ENCODE peak calls at places on chromosomes 7 and 10, in six cellular contexts. E is heart left ventricle; A is stomach; G is CD4-positive, alpha-beta memory T cell; Z is mesendoderm; B is Panc1. L is an unnamed sample.
A peak's percentile ranks its signal among the peaks of the same experiment; 100 is the strongest.

GRCh38 chr7:138663741-138664710 is 37.1 kb downstream of the SVOPL start:
- DNase-seq in Z (peak; percentile 88), E (no peak), G (no peak), B (no peak), A (no peak), L (no peak)

GRCh38 chr7:158103378-158103777 is 484.2 kb downstream of the PTPRN2 start:
- DNase-seq in Z (no peak), E (no peak), B (no peak), A (peak; percentile 7), G (no peak), L (no peak)

GRCh38 chr7:129160161-129160911 is 15.8 kb downstream of the TSPAN33 start:
- DNase-seq in Z (peak; percentile 32), E (no peak), B (no peak), G (no peak), A (no peak), L (no peak)

GRCh38 chr10:69938541-69938991 is 114.1 kb upstream of the MACROH2A2 start:
- DNase-seq in B (no peak), E (no peak), A (no peak), G (no peak), Z (no peak), L (no peak)

GRCh38 chr10:72784551-72785421 is 92.8 kb downstream of the MCU start:
- DNase-seq in Z (peak; percentile 94), A (no peak), B (peak; percentile 17), G (no peak), E (no peak), L (peak; percentile 75)

GRCh38 chr10:93386496-93387369 is 95.4 kb downstream of the MYOF start:
- DNase-seq in A (no peak), B (no peak), E (no peak), G (no peak), Z (no peak), L (peak; percentile 45)

GRCh38 chr10:71312220-71312619 is 6.8 kb upstream of the SLC29A3 start:
- DNase-seq in Z (no peak), G (no peak), B (no peak), E (no peak), A (no peak), L (no peak)

GRCh38 chr10:127441350-127442219 is 107.5 kb upstream of the NPS start:
- DNase-seq in E (no peak), B (no peak), A (no peak), G (no peak), Z (peak; percentile 55), L (no peak)

GRCh38 chr10:111944331-111944730 is 239.2 kb downstream of the GPAM start:
- DNase-seq in E (no peak), B (no peak), G (no peak), A (no peak), Z (peak; percentile 59), L (no peak)

GRCh38 chr7:96670338-96671289 is 39.0 kb downstream of the SEM1 start:
- DNase-seq in A (no peak), Z (no peak), E (no peak), B (no peak), G (no peak), L (no peak)

GRCh38 chr10:72323108-72323932 is 31.4 kb downstream of the DNAJB12 start:
- DNase-seq in G (no peak), E (no peak), A (no peak), B (no peak), Z (no peak), L (peak; percentile 47)

GRCh38 chr10:86376403-86376802 is 9.8 kb upstream of the GRID1 start:
- DNase-seq in E (no peak), A (no peak), B (no peak), Z (no peak), G (no peak), L (no peak)

GRCh38 chr10:35218339-35218955 is 91.8 kb downstream of the CREM start:
- DNase-seq in Z (peak; percentile 89), A (peak; percentile 86), E (peak; percentile 79), G (peak; percentile 85), B (no peak), L (peak; percentile 85)

DNA sequence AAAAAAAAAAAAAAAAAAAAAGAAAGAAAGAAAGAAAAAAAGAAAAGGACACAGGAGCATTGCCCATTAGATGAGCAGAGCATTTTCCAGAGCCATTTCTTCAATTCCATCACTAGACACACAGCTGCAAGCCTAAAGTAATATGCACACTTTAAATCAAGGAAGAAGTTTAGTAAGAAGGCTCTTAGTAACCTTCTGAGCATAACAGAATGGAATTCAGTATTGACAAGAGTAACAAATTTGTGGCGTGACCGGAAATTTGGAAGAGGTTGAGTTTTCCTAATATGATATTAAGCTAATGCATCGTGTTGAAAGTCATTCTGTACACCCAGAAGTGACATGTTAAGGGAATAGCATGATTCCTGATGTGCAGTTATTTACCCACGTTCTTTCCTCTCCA is 35.3 kb downstream of the SMURF1 start:
- DNase-seq in B (no peak), E (no peak), G (no peak), Z (no peak), A (no peak), L (no peak)
- H3K4me1 ChIP-seq in B (peaks cover 92% of the 10 kb centered on the region), E (peaks cover 17% of the 10 kb centered on the region), G (peaks cover 36% of the 10 kb centered on the region), Z (peaks cover 11% of the 10 kb centered on the region), A (peaks cover 98% of the 10 kb centered on the region), L (peaks cover 10% of the 10 kb centered on the region)

GRCh38 chr7:32937344-32938174 is 19.7 kb upstream of the FKBP9 start:
- DNase-seq in E (no peak), G (no peak), Z (no peak), A (peak; percentile 58), B (no peak), L (peak; percentile 78)
- H3K27me3 ChIP-seq in E (no peaks in the 10 kb centered on the region), G (no peaks in the 10 kb centered on the region), Z (peaks cover 14% of the 10 kb centered on the region), A (no peaks in the 10 kb centered on the region), B (no peaks in the 10 kb centered on the region), L (no peaks in the 10 kb centered on the region)

GRCh38 chr7:47931788-47932425 is 16.4 kb downstream of the PKD1L1 start:
- DNase-seq in B (no peak), G (no peak), E (no peak), A (no peak), Z (no peak), L (no peak)

GRCh38 chr7:47931005-47931787 is 17.1 kb downstream of the PKD1L1 start:
- DNase-seq in Z (no peak), G (no peak), A (no peak), E (no peak), B (no peak), L (no peak)

GRCh38 chr7:47934831-47935230 is 13.4 kb downstream of the PKD1L1 start:
- DNase-seq in B (no peak), E (no peak), Z (peak; percentile 51), A (no peak), G (no peak), L (no peak)

GRCh38 chr7:47933229-47933628 is 15.0 kb downstream of the PKD1L1 start:
- DNase-seq in E (no peak), B (no peak), G (no peak), Z (no peak), A (no peak), L (no peak)

GRCh38 chr7:47932466-47933037 is 15.7 kb downstream of the PKD1L1 start:
- DNase-seq in B (no peak), A (no peak), G (no peak), Z (no peak), E (no peak), L (no peak)
- H3K4me3 ChIP-seq in B (no peak overlapping the region), A (no peak overlapping the region), G (no peak overlapping the region), Z (no peak overlapping the region), E (no peak overlapping the region), L (no peak overlapping the region)

GRCh38 chr10:84367256-84367655 is 38.9 kb downstream of the CCSER2 start:
- DNase-seq in A (no peak), B (no peak), G (no peak), E (no peak), Z (no peak), L (no peak)

GRCh38 chr10:84366041-84366440 is 37.7 kb downstream of the CCSER2 start:
- DNase-seq in A (no peak), G (no peak), B (no peak), E (no peak), Z (no peak), L (no peak)

GRCh38 chr10:84365339-84365881 is 37.0 kb downstream of the CCSER2 start:
- DNase-seq in G (no peak), A (no peak), B (no peak), E (no peak), Z (no peak), L (no peak)

GRCh38 chr10:84360634-84361365 is 32.4 kb downstream of the CCSER2 start:
- DNase-seq in B (no peak), A (no peak), G (no peak), Z (peak; percentile 40), E (no peak), L (no peak)

DNA sequence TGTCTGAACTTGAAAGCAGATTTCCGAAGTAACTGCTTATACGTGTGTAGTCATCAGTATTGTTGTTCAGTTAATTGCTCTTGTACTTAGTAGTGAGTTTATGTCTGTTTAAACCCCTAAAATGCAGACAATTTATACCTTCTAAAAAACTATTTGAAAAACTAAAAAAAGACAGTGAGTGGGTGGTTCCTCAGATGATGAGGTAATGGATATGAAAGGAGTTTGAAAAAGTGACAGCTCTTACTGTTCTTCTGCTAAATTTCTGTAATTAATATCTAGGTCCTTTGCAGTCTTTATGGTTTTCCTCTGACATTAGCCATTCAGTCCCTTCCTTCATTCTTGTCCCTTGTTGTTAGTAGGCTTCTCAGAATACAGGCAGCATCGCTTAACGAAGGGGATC is 35.0 kb downstream of the CCSER2 start:
- DNase-seq in Z (no peak), E (no peak), A (no peak), G (no peak), B (no peak), L (no peak)
- H3K4me1 ChIP-seq in Z (no peaks in the 10 kb centered on the region), E (peaks cover 8% of the 10 kb centered on the region), A (peaks cover 54% of the 10 kb centered on the region), G (peaks cover 59% of the 10 kb centered on the region), B (peaks cover 13% of the 10 kb centered on the region), L (peaks cover 3% of the 10 kb centered on the region)

GRCh38 chr7:11551470-11551869 is 280.5 kb downstream of the THSD7A start:
- DNase-seq in Z (no peak), A (no peak), B (no peak), E (no peak), G (no peak), L (no peak)
- H3K27me3 ChIP-seq in Z (no peaks in the 10 kb centered on the region), A (no peaks in the 10 kb centered on the region), B (no peaks in the 10 kb centered on the region), E (no peaks in the 10 kb centered on the region), G (no peaks in the 10 kb centered on the region), L (no peaks in the 10 kb centered on the region)